ENCODE peak calls at places on chromosomes 2 and 18, in ten cellular contexts. N is pancreas; H is HL-60; K is lower lobe of right lung; Z is CD4-positive, alpha-beta T cell; Q is hepatocyte; I is GM23338; R is heart right ventricle; V is MM.1S; D is CD4-positive, alpha-beta memory T cell. X is an unnamed sample.

GRCh38 chr18:8218263-8218662 is 391.0 kb upstream of the RAB12 start:
- DNase-seq in N (no peak), H (no peak), K (no peak), Z (no peak), Q (no peak), I (peak; percentile 37), R (no peak), V (no peak), D (no peak), X (no peak)

GRCh38 chr18:40222736-40223135 is 1732.3 kb upstream of the PIK3C3 start:
- DNase-seq in N (no peak), H (no peak), K (no peak), Z (no peak), Q (no peak), I (no peak), R (no peak), V (no peak), D (no peak), X (no peak)

GRCh38 chr2:5868891-5869400 is 176.8 kb downstream of the SOX11 start:
- DNase-seq in N (no peak), H (no peak), K (no peak), Z (no peak), Q (no peak), I (no peak), R (no peak), V (no peak), D (no peak), X (no peak)

GRCh38 chr2:1658394-1659151 is 85.7 kb downstream of the PXDN start:
- DNase-seq in N (no peak), H (no peak), K (no peak), Z (no peak), Q (no peak), I (no peak), R (no peak), V (no peak), D (no peak), X (peak; percentile 18)

GRCh38 chr2:101464841-101465240 is 10.1 kb downstream of the RFX8 start:
- DNase-seq in N (no peak), H (no peak), K (no peak), Z (no peak), Q (no peak), I (no peak), R (no peak), V (no peak), D (no peak), X (no peak)

GRCh38 chr2:145563752-145564615 is 1044.1 kb upstream of the ZEB2 start:
- DNase-seq in N (peak; percentile 50), H (no peak), K (no peak), Z (no peak), Q (peak; percentile 41), I (no peak), R (no peak), V (no peak), D (no peak), X (no peak)

GRCh38 chr18:75248426-75249191 is 38.0 kb downstream of the TSHZ1 start:
- DNase-seq in N (no peak), H (no peak), K (no peak), Z (no peak), Q (no peak), I (no peak), R (no peak), V (no peak), D (no peak), X (no peak)

GRCh38 chr2:39133215-39133851 is 12.5 kb upstream of the SOS1 start:
- DNase-seq in N (no peak), H (no peak), K (no peak), Z (no peak), Q (no peak), I (no peak), R (no peak), V (no peak), D (no peak), X (no peak)

GRCh38 chr2:106126295-106126694 is 67.8 kb downstream of the UXS1 start:
- DNase-seq in N (no peak), H (no peak), K (no peak), Z (no peak), Q (no peak), I (no peak), R (no peak), V (no peak), D (no peak), X (no peak)

GRCh38 chr18:10329116-10329515 is 125.3 kb upstream of the APCDD1 start:
- DNase-seq in N (no peak), H (no peak), K (no peak), Z (no peak), Q (no peak), I (no peak), R (no peak), V (no peak), D (no peak), X (no peak)

GRCh38 chr18:8424917-8425725 is 184.1 kb upstream of the RAB12 start:
- DNase-seq in N (no peak), H (no peak), K (no peak), Z (no peak), Q (no peak), I (no peak), R (no peak), V (no peak), D (no peak), X (no peak)

GRCh38 chr18:12121175-12122095 is 27.8 kb downstream of the ANKRD62 start:
- DNase-seq in N (no peak), H (no peak), K (no peak), Z (no peak), Q (peak; percentile 28), I (peak; percentile 88), R (no peak), V (no peak), D (no peak), X (no peak)

GRCh38 chr2:237727363-237727762 is 71.2 kb upstream of the RBM44 start:
- DNase-seq in N (no peak), H (no peak), K (no peak), Z (no peak), Q (no peak), I (no peak), R (no peak), V (no peak), D (no peak), X (no peak)

GRCh38 chr18:46001074-46001473 is 33.9 kb upstream of the EPG5 start:
- DNase-seq in N (no peak), H (no peak), K (no peak), Z (no peak), Q (no peak), I (no peak), R (no peak), V (no peak), D (peak; percentile 18), X (no peak)

GRCh38 chr2:109721117-109721504 is 73.0 kb upstream of the RGPD5 start:
- DNase-seq in N (no peak), H (no peak), K (no peak), Z (no peak), Q (no peak), I (no peak), R (no peak), V (no peak), D (no peak), X (no peak)

GRCh38 chr18:21826196-21826595 is 85.6 kb downstream of the MIB1 start:
- DNase-seq in N (no peak), H (no peak), K (no peak), Z (no peak), Q (no peak), I (no peak), R (no peak), V (peak; percentile 73), D (no peak), X (no peak)

GRCh38 chr18:22913861-22914260 is 19.3 kb upstream of the RBBP8 start:
- DNase-seq in N (peak; percentile 90), H (no peak), K (peak; percentile 65), Z (no peak), Q (peak; percentile 82), I (peak; percentile 87), R (no peak), V (no peak), D (no peak), X (peak; percentile 93)
- H3K27ac ChIP-seq in N (peak overlapping the region; percentile 79), H (no peak overlapping the region), K (peak overlapping the region; percentile 59), Z (no peak overlapping the region), Q (peak overlapping the region; percentile 25), I (peak overlapping the region; percentile 1), R (no peak overlapping the region), V (no peak overlapping the region), D (no peak overlapping the region), X (no peak overlapping the region)

DNA sequence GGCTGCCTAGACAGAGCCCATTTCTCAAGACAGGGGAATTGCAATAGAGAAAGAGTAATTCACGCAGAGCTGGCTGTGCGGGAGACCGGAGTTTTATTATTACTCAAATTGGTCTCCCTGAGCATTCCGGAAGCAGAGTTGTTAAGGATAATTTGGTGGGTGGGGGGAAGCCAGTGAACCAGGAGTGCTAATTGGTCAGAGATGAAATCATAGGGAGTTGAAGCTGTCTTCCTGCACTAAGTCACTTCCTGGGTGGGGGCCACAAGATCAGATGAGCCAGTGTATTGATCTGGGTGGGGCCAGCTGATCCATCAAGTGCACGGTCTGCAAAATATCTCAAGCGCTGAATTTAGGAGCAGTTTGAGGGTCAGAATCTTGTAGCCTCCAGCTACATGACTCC is 84.8 kb downstream of the RTN4 start:
- DNase-seq in N (no peak), H (no peak), K (no peak), Z (no peak), Q (no peak), I (no peak), R (no peak), V (no peak), D (no peak), X (no peak)
- H3K27ac ChIP-seq in N (no peak overlapping the region), H (no peak overlapping the region), K (no peak overlapping the region), Z (no peak overlapping the region), Q (no peak overlapping the region), I (peak overlapping the region; percentile 84), R (peak overlapping the region; percentile 69), V (no peak overlapping the region), D (no peak overlapping the region), X (no peak overlapping the region)

DNA sequence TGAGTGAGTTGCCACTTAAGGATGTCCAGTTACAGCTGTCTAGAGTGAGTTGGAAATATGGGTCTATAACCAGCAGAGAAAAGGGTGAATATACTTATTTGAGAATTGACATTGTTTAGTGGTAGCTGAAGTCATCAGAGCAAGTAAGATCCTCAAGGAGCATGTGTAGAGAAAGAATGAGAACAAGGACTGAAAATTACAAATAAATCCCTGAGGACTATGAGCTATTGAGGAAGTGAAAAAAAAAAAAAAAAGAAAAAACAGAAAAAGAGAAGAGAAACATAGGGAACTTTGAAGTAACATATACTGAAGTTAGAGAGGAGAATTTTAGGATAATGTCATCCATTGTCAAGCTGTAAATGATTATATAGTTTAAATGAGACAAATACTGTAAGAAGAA is 134.0 kb upstream of the CCDC68 start:
- DNase-seq in N (no peak), H (no peak), K (no peak), Z (no peak), Q (no peak), I (no peak), R (no peak), V (no peak), D (no peak), X (no peak)
- H3K27ac ChIP-seq in N (no peak overlapping the region), H (no peak overlapping the region), K (no peak overlapping the region), Z (no peak overlapping the region), Q (no peak overlapping the region), I (no peak overlapping the region), R (no peak overlapping the region), V (no peak overlapping the region), D (no peak overlapping the region), X (no peak overlapping the region)

DNA sequence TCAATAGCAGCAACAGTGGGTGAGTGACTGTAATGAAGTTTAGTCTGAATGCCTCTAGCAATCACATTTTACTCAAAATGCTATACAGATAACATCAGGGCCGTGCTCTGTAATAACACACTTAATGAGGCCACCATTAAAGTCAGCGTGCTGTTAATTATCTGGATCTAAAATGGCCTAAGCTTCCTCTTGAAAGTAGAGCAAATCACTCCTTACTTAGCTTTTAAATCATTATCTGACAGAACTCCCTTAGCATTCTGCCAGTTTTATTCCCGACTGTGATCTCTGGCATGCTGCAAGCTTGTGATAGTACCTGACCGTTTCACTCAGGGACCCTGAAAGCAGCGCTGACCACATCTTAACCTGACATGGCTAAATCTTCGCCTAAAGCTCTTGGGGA is 9.0 kb downstream of the RPS7 start:
- DNase-seq in N (no peak), H (no peak), K (no peak), Z (no peak), Q (no peak), I (no peak), R (no peak), V (no peak), D (no peak), X (no peak)
- H3K27ac ChIP-seq in N (no peak overlapping the region), H (no peak overlapping the region), K (peak overlapping the region; percentile 80), Z (no peak overlapping the region), Q (peak overlapping the region; percentile 74), I (no peak overlapping the region), R (peak overlapping the region; percentile 81), V (no peak overlapping the region), D (no peak overlapping the region), X (peak overlapping the region; percentile 13)

X was measured in small intestine.